ENCODE peak calls at places on chromosomes 11 and 22, in ten cellular contexts. D, P, M, H, Q, I, O, N, W and T are unnamed samples.

GRCh38 chr22:44068422-44069191 is 44.5 kb downstream of the PARVB start:
- DNase-seq in N (no peak), H (no peak), Q (no peak), D (no peak), W (no peak), M (no peak), P (peak), I (no peak), O (no peak), T (no peak)

GRCh38 chr11:44592125-44592643 is 26.7 kb downstream of the CD82 start:
- DNase-seq in P (no peak), O (no peak), H (peak), M (no peak), W (no peak), D (no peak), Q (no peak), N (peak), I (no peak), T (no peak)

GRCh38 chr11:77776455-77776854 is 44.1 kb downstream of the RSF1 start:
- DNase-seq in O (no peak), H (peak), D (no peak), I (no peak), W (peak), Q (no peak), N (no peak), M (no peak), P (peak), T (peak)

GRCh38 chr22:29457730-29458129 is 19.3 kb downstream of the RFPL1 start:
- DNase-seq in M (no peak), W (peak), O (no peak), D (no peak), I (peak), H (peak), N (no peak), P (peak), Q (peak), T (no peak)

GRCh38 chr11:110527146-110527545 is 97.4 kb downstream of the FDX1 start:
- DNase-seq in D (no peak), Q (no peak), M (no peak), I (no peak), W (peak), P (no peak), H (peak), N (no peak), O (no peak), T (no peak)

GRCh38 chr11:130839950-130840666 is 76.2 kb downstream of the SNX19 start:
- DNase-seq in O (no peak), H (peak), P (no peak), M (no peak), I (no peak), Q (no peak), N (no peak), W (no peak), D (no peak), T (no peak)

GRCh38 chr22:39504071-39504470 is 2.0 kb downstream of the MIEF1 start:
- DNase-seq in N (no peak), H (no peak), D (no peak), P (no peak), W (no peak), M (no peak), Q (no peak), O (no peak), I (no peak), T (no peak)

GRCh38 chr22:26323013-26323412 is 106.0 kb upstream of the ASPHD2 start:
- DNase-seq in N (no peak), M (no peak), H (no peak), Q (no peak), W (no peak), D (no peak), O (no peak), I (no peak), P (no peak), T (no peak)